ENCODE peak calls at places on chromosomes 1 and 21, in six cellular contexts. B, P, R, K, U and O are unnamed samples.

GRCh38 chr1:205925730-205926129 is 17.5 kb downstream of the SLC26A9 start:
- DNase-seq in P (no peak), K (no peak), R (no peak), U (no peak), B (peak; percentile 44), O (no peak)

GRCh38 chr1:22542886-22543285 is 20.4 kb upstream of the EPHA8 start:
- DNase-seq in B (no peak), K (no peak), R (no peak), P (no peak), U (no peak), O (no peak)

GRCh38 chr1:28208818-28209441 is 23.9 kb downstream of the DNAJC8 start:
- DNase-seq in K (peak; percentile 42), U (peak; percentile 78), P (no peak), B (no peak), R (peak; percentile 39), O (peak; percentile 75)

GRCh38 chr21:42491328-42491727 is 4.7 kb downstream of the RSPH1 start:
- DNase-seq in B (no peak), K (no peak), U (no peak), R (no peak), P (no peak), O (no peak)

GRCh38 chr21:16837319-16837718 is 675.5 kb upstream of the CXADR start:
- DNase-seq in R (no peak), U (no peak), B (no peak), K (no peak), P (no peak), O (no peak)

GRCh38 chr1:84355556-84355955 is 42.7 kb upstream of the DNASE2B start:
- DNase-seq in K (no peak), U (no peak), R (no peak), P (no peak), B (no peak), O (no peak)

GRCh38 chr1:172948457-172948856 is 102.3 kb downstream of the TNFSF18 start:
- DNase-seq in B (no peak), U (peak; percentile 89), R (no peak), P (no peak), K (no peak), O (no peak)

GRCh38 chr21:45977396-45977795 is 4.2 kb upstream of the COL6A1 start:
- DNase-seq in R (peak; percentile 13), B (peak; percentile 89), K (no peak), U (no peak), P (no peak), O (no peak)

GRCh38 chr1:216766633-216767325 is 43.5 kb upstream of the ESRRG start:
- DNase-seq in B (no peak), P (no peak), K (no peak), R (no peak), U (no peak), O (peak; percentile 38)

DNA sequence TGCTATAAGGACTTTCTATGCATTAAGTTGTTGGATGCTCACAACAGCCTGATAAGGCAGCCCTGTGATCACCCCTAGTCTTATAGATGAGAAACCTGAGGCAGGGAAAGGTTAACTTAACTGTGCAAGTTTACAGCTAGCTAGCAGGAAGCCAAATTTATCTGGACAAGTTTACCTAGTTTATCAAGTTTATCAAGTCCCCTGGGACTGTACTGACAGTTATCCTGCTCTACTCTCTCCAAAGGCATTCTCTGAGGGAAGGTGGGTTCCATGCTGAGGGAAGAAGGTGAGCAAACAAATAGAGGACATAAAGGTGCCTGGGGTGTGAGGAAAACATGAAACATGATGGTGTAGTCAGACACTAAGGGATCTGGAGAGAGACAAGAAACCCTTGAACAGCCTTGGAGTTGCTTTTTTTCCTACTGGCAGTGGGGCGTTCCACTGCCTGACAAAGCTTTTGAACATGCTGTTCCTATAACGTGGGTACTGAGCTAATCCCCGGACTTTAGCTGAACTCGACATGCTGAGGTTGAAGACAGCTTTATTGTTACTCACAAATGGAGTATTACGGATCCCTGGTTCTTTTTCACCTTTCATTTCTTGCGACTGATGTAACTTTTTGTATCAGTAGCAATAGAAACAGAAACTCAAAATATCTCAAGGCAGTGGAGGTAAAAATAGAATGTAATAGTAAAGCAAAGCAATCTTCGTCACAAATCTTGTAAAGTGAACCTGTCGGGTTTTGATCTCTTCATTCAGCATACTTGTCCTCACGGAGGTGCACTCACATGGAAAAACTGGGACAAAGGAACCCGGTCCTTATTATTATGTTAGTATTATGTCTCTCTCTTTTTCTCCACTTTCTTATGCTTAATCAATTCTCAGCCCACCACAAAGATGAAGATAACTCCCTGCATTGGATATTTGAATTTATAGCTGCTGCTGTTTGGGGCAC is 42.4 kb upstream of the ESRRG start:
- DNase-seq in P (no peak), R (no peak), U (no peak), K (no peak), B (no peak), O (no peak)
- TF ChIP-seq POLR2A in P (no peak), R (no peak), U (no peak), K (no peak), B (no peak), O (no peak)

GRCh38 chr1:186438567-186438966 is 22.3 kb downstream of the PDC start:
- DNase-seq in U (no peak), P (no peak), B (no peak), R (no peak), K (no peak), O (no peak)
- TF ChIP-seq POLR2A in U (no peak), P (no peak), B (no peak), R (no peak), K (no peak), O (no peak)

DNA sequence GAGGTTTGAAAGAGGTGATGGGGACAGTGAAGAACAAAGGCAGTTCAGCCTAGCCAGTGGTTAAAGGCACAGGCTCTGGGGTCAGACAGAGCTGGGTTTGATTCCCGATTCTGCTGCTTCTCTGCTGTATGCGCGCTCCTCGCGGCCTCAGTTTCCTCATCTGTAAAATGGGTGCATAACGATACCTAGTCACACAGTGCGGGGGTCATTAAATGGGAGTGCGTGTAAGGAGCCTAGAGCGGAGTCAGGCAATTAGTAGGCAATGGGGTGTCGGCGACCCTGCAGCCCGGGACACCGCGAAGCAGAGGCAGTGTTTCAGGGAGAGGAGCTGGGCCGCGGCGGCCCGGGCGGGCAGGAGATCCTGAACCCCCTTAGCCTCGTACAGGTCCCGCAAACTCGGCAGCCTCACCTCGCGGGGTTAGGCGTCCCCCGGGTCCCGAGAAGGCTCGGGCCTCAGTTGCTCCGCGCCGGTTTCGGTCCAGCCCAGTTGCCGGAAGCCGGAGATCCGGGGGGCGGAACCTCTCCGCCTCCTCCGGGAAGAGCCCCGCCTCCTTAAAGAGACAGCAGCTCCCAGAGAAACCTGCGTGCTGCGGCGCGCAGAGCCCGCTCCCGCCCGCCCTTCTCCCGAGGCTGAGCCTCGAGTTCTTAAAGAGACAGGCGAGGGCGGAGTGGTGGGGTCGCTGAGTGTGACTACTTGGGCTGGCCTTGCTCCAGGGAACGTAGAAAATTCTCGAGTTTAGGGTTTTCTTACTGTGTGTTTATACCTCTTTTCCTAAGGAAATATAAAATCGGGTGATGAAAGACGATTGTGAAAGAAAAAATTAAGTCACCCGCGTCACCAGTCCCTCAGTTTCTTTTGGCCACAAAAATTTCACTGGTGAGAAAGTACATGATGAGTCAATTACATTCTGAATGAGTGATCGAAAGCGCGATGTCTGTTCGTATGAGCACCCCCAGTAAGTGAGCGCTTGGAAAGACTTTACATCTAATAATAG is at the start of gene YIPF1:
- DNase-seq in K (peak; percentile 93), U (peak; percentile 88), P (peak; percentile 56), B (peak; percentile 95), R (peak; percentile 93), O (peak; percentile 89)
- TF ChIP-seq POLR2A in K (peak; percentile 5), U (peak; percentile 78), P (peak; percentile 49), B (no peak), R (no peak), O (peak; percentile 62)

GRCh38 chr1:54582566-54583306 is 34.7 kb downstream of the ACOT11 start:
- DNase-seq in U (no peak), P (no peak), R (peak; percentile 55), K (no peak), B (no peak), O (no peak)

GRCh38 chr1:54580856-54581550 is 33.0 kb downstream of the ACOT11 start:
- DNase-seq in R (no peak), K (no peak), P (no peak), B (peak; percentile 54), U (no peak), O (no peak)

GRCh38 chr1:54583868-54584267 is 35.8 kb downstream of the ACOT11 start:
- DNase-seq in B (no peak), P (no peak), R (no peak), U (no peak), K (no peak), O (no peak)

GRCh38 chr1:54583307-54583686 is 35.3 kb downstream of the ACOT11 start:
- DNase-seq in B (no peak), K (no peak), P (no peak), R (no peak), U (no peak), O (no peak)

DNA sequence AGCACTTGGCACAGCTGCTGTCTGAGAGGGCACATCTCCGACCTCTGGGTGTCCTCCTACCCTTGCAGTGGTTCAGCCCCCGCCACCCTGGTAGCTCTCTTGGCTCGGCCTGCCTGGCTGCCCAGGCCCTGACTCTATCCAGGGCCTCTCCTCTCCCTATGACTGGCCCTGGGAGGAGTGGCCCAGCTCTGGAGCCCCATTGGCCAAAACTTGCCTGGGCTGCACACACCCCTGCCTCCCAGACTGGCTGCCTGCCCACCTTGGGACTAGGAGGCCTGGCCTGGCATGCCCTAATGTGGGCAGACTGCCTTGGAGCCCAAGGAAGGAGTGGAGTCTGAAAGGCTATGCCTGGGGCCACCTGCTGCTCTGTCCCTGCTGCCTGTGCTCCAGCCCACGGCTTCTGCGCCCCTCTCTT is 33.6 kb downstream of the ACOT11 start:
- DNase-seq in P (peak; percentile 22), B (peak; percentile 98), U (peak; percentile 34), R (peak; percentile 100), K (peak; percentile 99), O (peak; percentile 21)
- TF ChIP-seq POLR2A in P (peak; percentile 55), B (peak; percentile 39), U (no peak), R (peak; percentile 48), K (no peak), O (peak; percentile 37)

GRCh38 chr1:169893645-169894423 is at the start of gene SCYL3:
- DNase-seq in B (peak; percentile 98), R (peak; percentile 95), P (peak; percentile 87), K (peak; percentile 96), U (peak; percentile 98), O (peak; percentile 98)
- TF ChIP-seq POLR2A in B (peak; percentile 7), R (peak; percentile 77), P (peak; percentile 75), K (peak; percentile 54), U (peak; percentile 68), O (peak; percentile 75)